ENCODE peak calls at places on chromosomes 16 and 17, in eight cellular contexts. B is GM06990; I is GM13976; C is psoas muscle; J is fibroblast of mammary gland; V is CD8-positive, alpha-beta T cell; T is MCF 10A; R is lower lobe of right lung. K is an unnamed sample.

GRCh38 chr17:34542700-34543336 is 36.6 kb upstream of the TMEM132E start:
- DNase-seq in B (no peak), I (peak), C (no peak), J (peak), V (peak), T (peak), R (peak), K (peak)

GRCh38 chr17:44376124-44376523 is 12.5 kb upstream of the FAM171A2 start:
- DNase-seq in B (no peak), I (peak), C (no peak), J (peak), V (no peak), T (peak), R (no peak), K (peak)

GRCh38 chr16:31093132-31093703 is 1.4 kb downstream of the VKORC1 start:
- DNase-seq in B (no peak), I (no peak), C (peak), J (peak), V (no peak), T (peak), R (no peak), K (no peak)

GRCh38 chr16:31388535-31388934 is 4.6 kb upstream of the ITGAD start:
- DNase-seq in B (no peak), I (no peak), C (no peak), J (no peak), V (no peak), T (no peak), R (no peak), K (no peak)

GRCh38 chr16:58628845-58629680 is 563 bp downstream of the CNOT1 start:
- DNase-seq in B (peak), I (peak), C (peak), J (peak), V (peak), T (peak), R (peak), K (no peak)

GRCh38 chr17:30379303-30380105 is 777 bp downstream of the CPD start:
- DNase-seq in B (no peak), I (peak), C (peak), J (no peak), V (no peak), T (peak), R (peak), K (peak)

GRCh38 chr16:57634171-57634570 is 5.7 kb downstream of the ADGRG1 start:
- DNase-seq in B (no peak), I (no peak), C (no peak), J (peak), V (no peak), T (no peak), R (no peak), K (no peak)

GRCh38 chr17:45320931-45321461 is 4.2 kb upstream of the MAP3K14 start:
- DNase-seq in B (no peak), I (no peak), C (no peak), J (peak), V (no peak), T (peak), R (peak), K (no peak)

GRCh38 chr16:49639739-49640388 is 216.0 kb downstream of the ZNF423 start:
- DNase-seq in B (no peak), I (no peak), C (peak), J (peak), V (no peak), T (no peak), R (no peak), K (no peak)

GRCh38 chr17:27578718-27579085 is 52.3 kb upstream of the LGALS9 start:
- DNase-seq in B (peak), I (peak), C (no peak), J (no peak), V (no peak), T (peak), R (no peak), K (peak)

GRCh38 chr17:5870231-5870953 is 199.8 kb upstream of the WSCD1 start:
- DNase-seq in B (no peak), I (no peak), C (no peak), J (no peak), V (no peak), T (no peak), R (no peak), K (no peak)

GRCh38 chr16:29148867-29149272 is 164.0 kb downstream of the LAT start:
- DNase-seq in B (no peak), I (no peak), C (no peak), J (no peak), V (peak), T (no peak), R (peak), K (no peak)

GRCh38 chr16:48261569-48261968 is 14.2 kb upstream of the ABCC11 start:
- DNase-seq in B (no peak), I (no peak), C (no peak), J (no peak), V (no peak), T (no peak), R (no peak), K (no peak)

GRCh38 chr16:10067406-10067805 is 114.8 kb downstream of the GRIN2A start:
- DNase-seq in B (no peak), I (no peak), C (no peak), J (peak), V (no peak), T (no peak), R (no peak), K (no peak)

GRCh38 chr17:68198931-68199836 is 48.7 kb upstream of the AMZ2 start:
- DNase-seq in B (peak), I (peak), C (no peak), J (no peak), V (no peak), T (no peak), R (no peak), K (peak)

GRCh38 chr17:55895112-55895759 is 144.4 kb downstream of the PCTP start:
- DNase-seq in B (no peak), I (no peak), C (no peak), J (peak), V (no peak), T (peak), R (no peak), K (no peak)

GRCh38 chr17:70070297-70071027 is 4.6 kb upstream of the KCNJ16 start:
- DNase-seq in B (no peak), I (no peak), C (no peak), J (no peak), V (no peak), T (no peak), R (no peak), K (no peak)

GRCh38 chr17:6420173-6420641 is 14.7 kb downstream of the AIPL1 start:
- DNase-seq in B (no peak), I (no peak), C (no peak), J (peak), V (no peak), T (peak), R (no peak), K (no peak)

GRCh38 chr17:59365383-59365981 is 34.0 kb downstream of the YPEL2 start:
- DNase-seq in B (no peak), I (peak), C (no peak), J (no peak), V (no peak), T (no peak), R (no peak), K (peak)

GRCh38 chr17:77271421-77271820 is 130.7 kb downstream of the SEC14L1 start:
- DNase-seq in B (no peak), I (no peak), C (no peak), J (no peak), V (no peak), T (no peak), R (no peak), K (no peak)

GRCh38 chr17:32915108-32915700 is 12.7 kb upstream of the TMEM98 start:
- DNase-seq in B (no peak), I (no peak), C (no peak), J (no peak), V (no peak), T (no peak), R (no peak), K (no peak)

GRCh38 chr17:75856062-75856681 is 1.0 kb upstream of the WBP2 start:
- DNase-seq in B (no peak), I (no peak), C (no peak), J (no peak), V (no peak), T (no peak), R (no peak), K (no peak)

GRCh38 chr17:4738136-4739121 is 1.2 kb upstream of the ZMYND15 start:
- DNase-seq in B (no peak), I (no peak), C (no peak), J (no peak), V (no peak), T (peak), R (peak), K (no peak)

GRCh38 chr16:54511181-54511731 is 224.7 kb upstream of the IRX3 start:
- DNase-seq in B (no peak), I (no peak), C (no peak), J (peak), V (no peak), T (no peak), R (no peak), K (no peak)

GRCh38 chr17:78318407-78318806 is 41.5 kb downstream of the SOCS3 start:
- DNase-seq in B (no peak), I (no peak), C (no peak), J (no peak), V (no peak), T (no peak), R (no peak), K (no peak)

GRCh38 chr17:57375770-57376181 is 119.5 kb downstream of the MSI2 start:
- DNase-seq in B (no peak), I (no peak), C (no peak), J (no peak), V (no peak), T (peak), R (no peak), K (no peak)

GRCh38 chr17:6075050-6075449 is 4.9 kb downstream of the WSCD1 start:
- DNase-seq in B (no peak), I (no peak), C (peak), J (no peak), V (no peak), T (no peak), R (no peak), K (no peak)

GRCh38 chr17:63442549-63443035 is 3.5 kb downstream of the CYB561 start:
- DNase-seq in B (no peak), I (peak), C (no peak), J (no peak), V (no peak), T (no peak), R (no peak), K (peak)

GRCh38 chr17:50278526-50279180 is 4.4 kb downstream of the TMEM92 start:
- DNase-seq in B (no peak), I (no peak), C (peak), J (no peak), V (no peak), T (no peak), R (no peak), K (no peak)

GRCh38 chr17:29084476-29085148 is 41.7 kb downstream of the PIPOX start:
- DNase-seq in B (no peak), I (no peak), C (no peak), J (no peak), V (no peak), T (no peak), R (no peak), K (no peak)

GRCh38 chr16:13767215-13767614 is 152.7 kb upstream of the ERCC4 start:
- DNase-seq in B (no peak), I (no peak), C (no peak), J (peak), V (no peak), T (peak), R (no peak), K (no peak)

GRCh38 chr16:7839568-7839967 is 506.9 kb downstream of the RBFOX1 start:
- DNase-seq in B (no peak), I (no peak), C (no peak), J (no peak), V (no peak), T (no peak), R (no peak), K (no peak)

GRCh38 chr17:20226814-20227482 is 217.8 kb downstream of the SPECC1 start:
- DNase-seq in B (peak), I (peak), C (peak), J (peak), V (peak), T (peak), R (peak), K (peak)

GRCh38 chr17:45149669-45150603 is 1.7 kb downstream of the HEXIM1 start:
- DNase-seq in B (peak), I (no peak), C (peak), J (peak), V (no peak), T (peak), R (peak), K (no peak)

GRCh38 chr17:44778656-44779210 is 19.9 kb downstream of the ADAM11 start:
- DNase-seq in B (no peak), I (no peak), C (no peak), J (no peak), V (no peak), T (no peak), R (no peak), K (no peak)

GRCh38 chr16:4021070-4021779 is 95.0 kb downstream of the ADCY9 start:
- DNase-seq in B (no peak), I (no peak), C (no peak), J (no peak), V (no peak), T (peak), R (peak), K (no peak)

GRCh38 chr16:8885674-8886592 is 3.8 kb downstream of the LITAFD start:
- DNase-seq in B (no peak), I (no peak), C (peak), J (peak), V (no peak), T (peak), R (peak), K (no peak)

GRCh38 chr17:71361691-71362450 is 758.9 kb upstream of the SOX9 start:
- DNase-seq in B (no peak), I (no peak), C (no peak), J (peak), V (no peak), T (peak), R (no peak), K (no peak)

GRCh38 chr17:1490643-1491405 is 1.7 kb downstream of the MYO1C start:
- DNase-seq in B (peak), I (peak), C (peak), J (peak), V (peak), T (peak), R (peak), K (peak)

GRCh38 chr17:39608601-39609000 is 881 bp upstream of the NEUROD2 start:
- DNase-seq in B (no peak), I (no peak), C (no peak), J (no peak), V (no peak), T (no peak), R (no peak), K (no peak)
- TF ChIP-seq CTCF in B (no peak), I (no peak), C (no peak), J (no peak), V (no peak), T (no peak), R (no peak), K (no peak)

GRCh38 chr17:31549525-31550388 is 158.3 kb downstream of the RAB11FIP4 start:
- DNase-seq in B (peak), I (peak), C (peak), J (peak), V (peak), T (peak), R (peak), K (peak)
- TF ChIP-seq CTCF in B (no peak), I (no peak), C (no peak), J (no peak), V (no peak), T (no peak), R (no peak), K (no peak)

GRCh38 chr17:74646231-74646630 is 22.7 kb upstream of the CD300E start:
- DNase-seq in B (no peak), I (peak), C (no peak), J (peak), V (no peak), T (peak), R (no peak), K (peak)
- TF ChIP-seq CTCF in B (peak), I (peak), C (no peak), J (peak), V (no peak), T (peak), R (peak), K (no peak)

DNA sequence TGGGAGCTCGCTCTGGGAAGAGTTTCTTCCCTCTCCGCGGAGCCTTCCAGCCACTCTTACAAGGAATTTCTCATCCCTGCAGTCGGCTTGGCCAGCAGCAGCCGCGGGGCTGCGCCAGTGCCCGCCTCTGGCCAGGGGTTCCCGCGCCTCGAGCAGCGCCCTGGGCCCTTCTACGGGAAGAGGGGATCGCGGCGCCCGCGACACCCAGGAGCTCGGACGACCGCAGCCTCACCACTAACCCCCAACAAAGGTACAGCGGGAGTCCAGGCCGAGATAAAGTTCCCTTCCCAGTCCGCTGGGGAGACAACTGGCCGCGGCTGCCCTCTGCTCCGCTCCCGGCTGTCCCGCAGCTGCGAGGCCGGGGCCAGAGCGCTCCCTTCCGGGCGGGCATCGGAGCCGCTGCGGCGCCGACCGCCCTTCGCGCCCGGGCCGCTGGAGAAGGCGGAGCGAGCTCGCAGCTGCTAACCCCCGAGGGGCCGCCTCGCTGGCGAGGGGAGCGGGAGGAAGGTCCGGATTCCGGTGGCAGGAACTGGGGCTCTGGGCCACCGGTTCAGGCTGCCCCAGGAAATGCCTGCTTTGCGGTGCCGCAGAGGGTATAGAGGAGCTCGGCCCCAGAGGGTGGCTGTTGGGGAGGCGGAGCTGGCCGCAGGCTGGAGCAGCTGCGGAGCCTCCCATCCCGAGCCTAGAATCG is 3.6 kb upstream of the HS3ST3B1 start:
- DNase-seq in B (no peak), I (no peak), C (peak), J (peak), V (no peak), T (no peak), R (peak), K (peak)
- TF ChIP-seq CTCF in B (no peak), I (no peak), C (peak), J (no peak), V (no peak), T (peak), R (peak), K (no peak)

GRCh38 chr17:17856386-17856785 is 19.6 kb upstream of the SREBF1 start:
- DNase-seq in B (no peak), I (no peak), C (no peak), J (no peak), V (no peak), T (no peak), R (no peak), K (no peak)
- TF ChIP-seq CTCF in B (no peak), I (no peak), C (no peak), J (no peak), V (no peak), T (no peak), R (no peak), K (no peak)

DNA sequence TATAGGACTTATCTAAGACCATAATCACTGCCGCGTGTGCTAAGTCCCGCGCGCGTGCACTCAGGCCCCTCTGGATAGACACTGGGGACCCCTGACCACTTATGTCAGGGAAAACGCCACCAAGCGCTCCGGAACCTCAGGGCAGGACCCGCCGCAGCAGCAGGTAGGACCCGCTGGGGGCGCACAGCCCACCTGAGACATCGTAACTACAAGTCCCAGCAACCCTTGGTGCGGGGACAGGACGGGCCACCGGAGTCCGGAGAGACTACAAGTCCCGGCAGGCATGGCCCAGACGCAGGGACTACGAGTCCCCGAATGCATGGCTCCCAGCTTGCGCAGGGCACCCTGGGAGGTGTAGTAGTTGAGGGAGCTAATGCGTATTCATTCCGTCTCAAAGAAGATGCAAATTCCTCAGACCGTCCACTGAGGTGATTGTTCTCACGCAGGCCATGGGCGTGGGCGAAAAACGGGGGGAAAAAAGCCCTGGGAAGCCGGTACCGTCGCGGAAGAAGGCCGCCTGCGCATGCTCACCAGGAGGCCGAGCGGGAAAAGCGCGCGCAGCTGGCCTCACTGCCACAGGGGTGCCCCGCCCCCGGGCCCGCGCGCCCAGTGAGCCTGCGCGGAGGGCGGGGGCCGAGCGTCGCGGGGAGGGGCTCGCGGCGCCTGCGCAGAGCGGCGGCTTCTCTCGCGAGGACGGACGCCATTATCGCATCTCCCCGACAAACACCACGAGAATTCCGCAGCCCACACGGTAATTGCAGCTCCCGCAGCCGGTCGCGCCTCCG is at the start of gene BANP:
- DNase-seq in B (peak), I (peak), C (peak), J (peak), V (peak), T (peak), R (peak), K (peak)
- TF ChIP-seq CTCF in B (peak), I (peak), C (peak), J (peak), V (peak), T (peak), R (peak), K (peak)

DNA sequence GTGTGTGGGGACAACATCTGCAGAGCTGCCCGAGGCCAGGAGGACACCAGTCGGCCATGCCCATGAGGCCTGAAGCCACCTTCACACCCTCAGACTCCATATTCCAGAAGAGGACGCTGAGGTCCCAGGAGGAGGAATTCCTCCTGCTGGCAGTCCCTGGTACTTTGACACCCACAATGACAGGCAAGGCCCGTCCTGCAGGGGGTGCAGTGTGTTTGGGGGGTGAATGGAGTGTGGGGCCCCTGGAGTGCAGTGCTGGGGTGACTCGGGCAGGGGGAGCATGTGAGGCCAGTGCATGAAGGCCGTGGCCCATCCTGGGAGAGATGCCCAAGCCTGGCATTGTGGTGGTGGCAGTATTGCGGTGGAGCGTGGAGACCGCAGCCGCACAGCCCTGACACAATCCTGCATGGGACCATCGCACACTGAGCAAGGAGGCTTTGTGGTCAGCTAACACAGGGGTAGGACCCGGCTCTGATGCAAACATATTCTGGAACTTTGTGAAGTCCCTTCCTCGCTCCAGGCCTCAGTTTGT is 52.2 kb downstream of the ZDHHC7 start:
- DNase-seq in B (no peak), I (no peak), C (no peak), J (no peak), V (no peak), T (no peak), R (no peak), K (no peak)
- TF ChIP-seq CTCF in B (peak), I (no peak), C (no peak), J (peak), V (no peak), T (peak), R (no peak), K (peak)

DNA sequence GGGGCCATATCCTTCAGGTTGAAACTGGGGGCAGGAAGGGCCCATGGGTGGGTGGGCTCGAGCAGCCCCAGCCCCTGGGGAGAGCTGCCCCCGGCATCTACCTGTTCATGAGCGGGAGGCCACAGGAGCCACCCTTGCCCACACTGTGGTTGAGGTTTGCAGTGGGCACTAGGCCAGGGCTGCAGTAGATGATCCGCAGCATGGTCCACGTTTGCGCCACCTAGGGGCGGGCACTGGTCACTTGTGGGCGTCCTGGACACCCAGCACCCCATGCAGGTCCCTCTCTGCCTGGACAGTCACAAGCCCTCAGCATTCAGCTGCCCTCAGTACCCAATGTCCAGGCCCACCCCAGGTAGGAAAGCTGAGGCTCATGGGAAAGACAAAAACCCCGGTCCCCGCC is 1.8 kb upstream of the JMJD8 start:
- DNase-seq in B (no peak), I (no peak), C (no peak), J (peak), V (no peak), T (peak), R (peak), K (peak)
- TF ChIP-seq CTCF in B (peak), I (peak), C (no peak), J (peak), V (no peak), T (peak), R (peak), K (no peak)

GRCh38 chr16:66358231-66358630 is 8.3 kb upstream of the CDH5 start:
- DNase-seq in B (no peak), I (no peak), C (no peak), J (no peak), V (no peak), T (no peak), R (no peak), K (no peak)
- TF ChIP-seq CTCF in B (no peak), I (no peak), C (no peak), J (no peak), V (no peak), T (no peak), R (no peak), K (no peak)